ENCODE peak calls at places on chromosomes 7 and 10, in four cellular contexts. G is stimulated activated CD4-positive, alpha-beta T cell treated with anti-CD3 and anti-CD28 coated beads, Interleukin-1b, Interleukin-23, amount 100 ng/mL, for 48 hours; M is hepatic stellate cell; C is GM20000. F is an unnamed sample.

GRCh38 chr10:49235392-49235791 is 47.2 kb upstream of the TMEM273 start:
- DNase-seq in C (no peak), M (no peak), G (no peak), F (no peak)

GRCh38 chr7:68438811-68439210 is 1159.5 kb upstream of the AUTS2 start:
- DNase-seq in C (no peak), G (no peak), M (no peak), F (no peak)

GRCh38 chr7:2140216-2140870 is 92.4 kb downstream of the MAD1L1 start:
- DNase-seq in C (no peak), M (no peak), G (no peak), F (no peak)

GRCh38 chr10:99740933-99741559 is 9.0 kb downstream of the CUTC start:
- DNase-seq in C (no peak), M (no peak), G (no peak), F (no peak)

GRCh38 chr10:118851062-118852035 is 96.6 kb upstream of the CACUL1 start:
- DNase-seq in C (no peak), G (no peak), M (no peak), F (no peak)

GRCh38 chr10:116947838-116948529 is 57.0 kb downstream of the SHTN1 start:
- DNase-seq in C (no peak), M (no peak), G (no peak), F (no peak)

GRCh38 chr10:122176232-122176865 is 94.7 kb upstream of the BTBD16 start:
- DNase-seq in M (peak), C (no peak), G (no peak), F (no peak)

GRCh38 chr10:44865289-44865671 is 45.9 kb upstream of the TMEM72 start:
- DNase-seq in G (no peak), M (no peak), C (no peak), F (no peak)

GRCh38 chr7:74372511-74373111 is 81.1 kb upstream of the GTF2IRD1 start:
- DNase-seq in M (no peak), G (no peak), C (no peak), F (no peak)

F was measured in activated CD4-positive, alpha-beta T cell treated with anti-CD3 and anti-CD28 coated beads for 48 hours.